ENCODE peak calls at places on chromosomes 13 and 19, in nine cellular contexts. J is GM23248, I is tibial artery, R is endodermal cell, L is heart left ventricle, D is DND-41, G is heart right ventricle, O is uterus, N is pancreas. H is an unnamed sample.
A peak's percentile ranks its signal among the peaks of the same experiment; 100 is the strongest.

GRCh38 chr13:28820099-28821051 is at the start of gene MTUS2:
- DNase-seq in J (peak; percentile 15), I (no peak), R (peak; percentile 83), L (no peak), D (no peak), G (no peak), O (no peak), N (peak; percentile 65), H (no peak)

GRCh38 chr13:51444922-51445321 is 7.9 kb downstream of the INTS6 start:
- DNase-seq in J (peak; percentile 67), I (no peak), R (no peak), L (no peak), D (no peak), G (no peak), O (no peak), N (no peak), H (no peak)

GRCh38 chr19:19744641-19745040 is 11.7 kb upstream of the ZNF14 start:
- DNase-seq in J (no peak), I (no peak), R (no peak), L (no peak), D (no peak), G (no peak), O (no peak), N (no peak), H (no peak)

GRCh38 chr13:34421849-34422475 is 520.1 kb upstream of the NBEA start:
- DNase-seq in J (no peak), I (no peak), R (no peak), L (no peak), D (no peak), G (no peak), O (no peak), N (no peak), H (no peak)

GRCh38 chr19:2237051-2237868 is 636 bp downstream of the SF3A2 start:
- DNase-seq in J (peak; percentile 53), I (no peak), R (no peak), L (no peak), D (no peak), G (no peak), O (no peak), N (no peak), H (no peak)

GRCh38 chr13:97226788-97227627 is 4.9 kb downstream of the MBNL2 start:
- DNase-seq in J (peak; percentile 58), I (no peak), R (peak; percentile 83), L (no peak), D (peak; percentile 68), G (no peak), O (no peak), N (no peak), H (peak; percentile 41)

GRCh38 chr13:113929628-113930615 is 44.0 kb downstream of the C13orf46 start:
- DNase-seq in J (no peak), I (peak; percentile 33), R (peak; percentile 71), L (no peak), D (no peak), G (no peak), O (no peak), N (peak; percentile 44), H (no peak)

GRCh38 chr19:28846094-28846812 is 366.7 kb downstream of the UQCRFS1 start:
- DNase-seq in J (no peak), I (no peak), R (no peak), L (no peak), D (no peak), G (no peak), O (no peak), N (no peak), H (no peak)

GRCh38 chr19:9986787-9987281 is 23.5 kb downstream of the COL5A3 start:
- DNase-seq in J (peak; percentile 81), I (peak; percentile 59), R (no peak), L (peak; percentile 62), D (no peak), G (peak; percentile 36), O (peak; percentile 37), N (no peak), H (no peak)

GRCh38 chr13:24196593-24197197 is 36.2 kb downstream of the SPATA13 start:
- DNase-seq in J (no peak), I (no peak), R (no peak), L (no peak), D (no peak), G (no peak), O (no peak), N (no peak), H (no peak)

GRCh38 chr19:1912760-1913505 is 7.7 kb downstream of the ADAT3 start:
- DNase-seq in J (no peak), I (no peak), R (no peak), L (no peak), D (no peak), G (no peak), O (no peak), N (peak; percentile 58), H (no peak)

GRCh38 chr19:2529473-2529918 is 53.6 kb downstream of the GADD45B start:
- DNase-seq in J (peak; percentile 97), I (no peak), R (no peak), L (no peak), D (no peak), G (no peak), O (no peak), N (no peak), H (no peak)

GRCh38 chr13:49858183-49858856 is 65.8 kb upstream of the KPNA3 start:
- DNase-seq in J (peak; percentile 96), I (no peak), R (no peak), L (no peak), D (no peak), G (no peak), O (no peak), N (no peak), H (no peak)

GRCh38 chr13:96785986-96786385 is 208.3 kb downstream of the OXGR1 start:
- DNase-seq in J (no peak), I (no peak), R (no peak), L (no peak), D (no peak), G (no peak), O (no peak), N (no peak), H (no peak)

GRCh38 chr19:43450545-43450997 is 14.8 kb downstream of the LYPD3 start:
- DNase-seq in J (peak; percentile 66), I (no peak), R (no peak), L (no peak), D (no peak), G (no peak), O (no peak), N (no peak), H (no peak)

GRCh38 chr19:42111811-42112210 is 20.4 kb downstream of the POU2F2 start:
- DNase-seq in J (peak; percentile 64), I (no peak), R (no peak), L (no peak), D (no peak), G (no peak), O (no peak), N (no peak), H (no peak)

GRCh38 chr13:22463089-22463488 is 717.7 kb upstream of the SGCG start:
- DNase-seq in J (no peak), I (no peak), R (no peak), L (no peak), D (no peak), G (no peak), O (no peak), N (no peak), H (no peak)

GRCh38 chr13:101545521-101545920 is 93.0 kb downstream of the ITGBL1 start:
- DNase-seq in J (peak; percentile 46), I (no peak), R (no peak), L (no peak), D (no peak), G (no peak), O (no peak), N (no peak), H (no peak)
- H3K4me3 ChIP-seq in J (no peak overlapping the region), I (no peak overlapping the region), R (no peak overlapping the region), L (no peak overlapping the region), D (no peak overlapping the region), G (no peak overlapping the region), O (no peak overlapping the region), N (no peak overlapping the region), H (no peak overlapping the region)

GRCh38 chr13:95181586-95181985 is 119.7 kb downstream of the ABCC4 start:
- DNase-seq in J (no peak), I (no peak), R (no peak), L (no peak), D (no peak), G (no peak), O (no peak), N (no peak), H (no peak)

GRCh38 chr13:95182570-95183285 is 118.5 kb downstream of the ABCC4 start:
- DNase-seq in J (no peak), I (no peak), R (no peak), L (no peak), D (no peak), G (no peak), O (no peak), N (no peak), H (no peak)

GRCh38 chr13:95180513-95181245 is 120.6 kb downstream of the ABCC4 start:
- DNase-seq in J (no peak), I (no peak), R (no peak), L (no peak), D (no peak), G (no peak), O (no peak), N (no peak), H (no peak)

GRCh38 chr13:95176611-95177259 is 124.5 kb downstream of the ABCC4 start:
- DNase-seq in J (no peak), I (no peak), R (peak; percentile 15), L (no peak), D (no peak), G (no peak), O (no peak), N (no peak), H (no peak)
- H3K27ac ChIP-seq in J (no peak overlapping the region), I (no peak overlapping the region), R (no peak overlapping the region), L (no peak overlapping the region), D (no peak overlapping the region), G (no peak overlapping the region), O (no peak overlapping the region), N (no peak overlapping the region), H (no peak overlapping the region)

DNA sequence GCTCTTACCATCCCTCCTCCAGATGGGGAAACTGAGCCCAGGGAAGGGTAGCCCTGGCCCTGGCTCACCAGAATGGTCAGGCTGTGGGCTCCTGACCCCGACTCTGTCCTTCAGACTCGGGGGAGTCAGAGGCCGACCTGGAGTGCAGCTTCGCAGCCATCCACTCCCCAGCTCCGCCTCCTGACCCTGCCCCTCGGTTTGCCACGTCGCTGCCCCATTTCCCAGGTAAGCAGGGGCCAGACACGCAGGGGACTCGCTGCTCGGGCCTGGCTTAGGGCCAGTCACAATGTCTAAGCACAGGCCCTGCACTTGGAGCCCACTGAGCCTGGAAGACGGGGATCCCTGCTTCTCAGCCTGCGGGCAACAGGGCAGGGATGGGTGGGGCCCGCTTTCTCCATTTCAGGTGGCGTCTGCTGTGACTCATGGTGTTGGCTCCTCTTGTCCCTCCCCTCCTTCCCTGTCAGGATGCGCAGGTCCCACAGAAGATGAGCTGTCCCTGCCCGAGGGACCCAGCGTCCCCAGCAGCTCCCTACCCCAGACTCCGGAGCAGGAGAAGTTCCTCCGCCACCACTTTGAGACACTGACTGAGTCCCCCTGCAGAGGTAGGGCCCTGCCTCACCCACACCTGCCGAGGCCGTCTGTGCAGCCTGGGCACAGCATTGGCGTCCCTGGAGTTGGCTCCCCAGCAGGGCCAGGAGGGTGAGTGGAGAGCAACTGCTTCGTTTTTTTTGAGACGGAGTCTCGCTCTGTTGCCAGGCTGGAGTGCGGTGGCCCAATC is 9.2 kb upstream of the OVOL3 start:
- DNase-seq in J (no peak), I (no peak), R (no peak), L (no peak), D (no peak), G (no peak), O (no peak), N (no peak), H (no peak)
- H3K36me3 ChIP-seq in J (no peaks in the 10 kb centered on the region), I (no peaks in the 10 kb centered on the region), R (peaks cover 27% of the 10 kb centered on the region), L (no peaks in the 10 kb centered on the region), D (peaks cover 96% of the 10 kb centered on the region), G (peaks cover 6% of the 10 kb centered on the region), O (no peaks in the 10 kb centered on the region), N (no peaks in the 10 kb centered on the region), H (peaks cover 4% of the 10 kb centered on the region)

GRCh38 chr19:342801-343421 is 1.7 kb downstream of the MIER2 start:
- DNase-seq in J (peak; percentile 94), I (peak; percentile 76), R (no peak), L (peak; percentile 91), D (no peak), G (peak; percentile 46), O (peak; percentile 72), N (no peak), H (no peak)
- H3K4me3 ChIP-seq in J (peak overlapping the region; percentile 70), I (peak overlapping the region; percentile 96), R (peak overlapping the region; percentile 99), L (peak overlapping the region; percentile 86), D (no peak overlapping the region), G (peak overlapping the region; percentile 78), O (peak overlapping the region; percentile 58), N (no peak overlapping the region), H (no peak overlapping the region)

H was measured in effector memory CD4-positive, alpha-beta T cell.